ENCODE peak calls at places on chromosomes 4 and X, in ten cellular contexts. W is right lobe of liver, Y is psoas muscle, L is prostate gland, F is epithelial cell of esophagus, T is GM06990, D is brain microvascular endothelial cell, N is stomach, Z is mesendoderm, V is IMR-90. M is an unnamed sample.

GRCh38 chrX:56800801-56801200 is 71.8 kb downstream of the NBDY start:
- DNase-seq in Z (peak), N (no peak), T (no peak), V (no peak), L (no peak), D (no peak), F (no peak), W (no peak), Y (no peak), M (no peak)

GRCh38 chr4:61985426-61985825 is 785.3 kb downstream of the ADGRL3 start:
- DNase-seq in N (no peak), D (no peak), Y (no peak), Z (no peak), L (no peak), V (no peak), F (no peak), T (no peak), W (no peak), M (no peak)

GRCh38 chr4:159016527-159017137 is 86.2 kb upstream of the RAPGEF2 start:
- DNase-seq in V (peak), T (peak), Y (no peak), F (no peak), D (no peak), L (no peak), W (peak), Z (peak), N (no peak), M (no peak)

GRCh38 chrX:134526399-134526798 is 66.4 kb downstream of the HPRT1 start:
- DNase-seq in W (no peak), F (peak), T (no peak), D (no peak), N (no peak), V (peak), L (no peak), Y (no peak), Z (no peak), M (no peak)

GRCh38 chrX:69116077-69116476 is 49.2 kb downstream of the PJA1 start:
- DNase-seq in Z (peak), Y (no peak), T (no peak), L (peak), D (no peak), V (no peak), W (no peak), F (peak), N (no peak), M (peak)

GRCh38 chr4:186676531-186677158 is 47.0 kb downstream of the FAT1 start:
- DNase-seq in W (no peak), Z (peak), F (peak), V (peak), Y (no peak), T (no peak), N (no peak), D (peak), L (no peak), M (peak)

GRCh38 chr4:41935652-41936021 is 408 bp downstream of the TMEM33 start:
- DNase-seq in T (no peak), N (no peak), Z (no peak), W (no peak), V (peak), Y (no peak), L (no peak), D (no peak), F (peak), M (no peak)

GRCh38 chrX:151084454-151084853 is 91.9 kb upstream of the GPR50 start:
- DNase-seq in W (no peak), V (no peak), Z (no peak), N (no peak), T (no peak), F (no peak), L (no peak), D (no peak), Y (no peak), M (no peak)

GRCh38 chr4:55903577-55903976 is 45.2 kb upstream of the CEP135 start:
- DNase-seq in D (no peak), Y (no peak), W (no peak), Z (no peak), N (no peak), L (no peak), F (no peak), T (no peak), V (no peak), M (no peak)

GRCh38 chr4:15809473-15809872 is 31.3 kb downstream of the CD38 start:
- DNase-seq in T (no peak), N (no peak), W (no peak), Z (no peak), Y (no peak), V (no peak), D (no peak), F (no peak), L (no peak), M (no peak)

GRCh38 chr4:15809058-15809457 is 30.9 kb downstream of the CD38 start:
- DNase-seq in L (no peak), N (no peak), F (peak), W (no peak), V (no peak), D (no peak), T (peak), Y (no peak), Z (no peak), M (no peak)

GRCh38 chr4:15811703-15812325 is 33.7 kb downstream of the CD38 start:
- DNase-seq in N (no peak), L (peak), Y (no peak), T (no peak), D (no peak), F (peak), W (no peak), Z (peak), V (no peak), M (peak)

DNA sequence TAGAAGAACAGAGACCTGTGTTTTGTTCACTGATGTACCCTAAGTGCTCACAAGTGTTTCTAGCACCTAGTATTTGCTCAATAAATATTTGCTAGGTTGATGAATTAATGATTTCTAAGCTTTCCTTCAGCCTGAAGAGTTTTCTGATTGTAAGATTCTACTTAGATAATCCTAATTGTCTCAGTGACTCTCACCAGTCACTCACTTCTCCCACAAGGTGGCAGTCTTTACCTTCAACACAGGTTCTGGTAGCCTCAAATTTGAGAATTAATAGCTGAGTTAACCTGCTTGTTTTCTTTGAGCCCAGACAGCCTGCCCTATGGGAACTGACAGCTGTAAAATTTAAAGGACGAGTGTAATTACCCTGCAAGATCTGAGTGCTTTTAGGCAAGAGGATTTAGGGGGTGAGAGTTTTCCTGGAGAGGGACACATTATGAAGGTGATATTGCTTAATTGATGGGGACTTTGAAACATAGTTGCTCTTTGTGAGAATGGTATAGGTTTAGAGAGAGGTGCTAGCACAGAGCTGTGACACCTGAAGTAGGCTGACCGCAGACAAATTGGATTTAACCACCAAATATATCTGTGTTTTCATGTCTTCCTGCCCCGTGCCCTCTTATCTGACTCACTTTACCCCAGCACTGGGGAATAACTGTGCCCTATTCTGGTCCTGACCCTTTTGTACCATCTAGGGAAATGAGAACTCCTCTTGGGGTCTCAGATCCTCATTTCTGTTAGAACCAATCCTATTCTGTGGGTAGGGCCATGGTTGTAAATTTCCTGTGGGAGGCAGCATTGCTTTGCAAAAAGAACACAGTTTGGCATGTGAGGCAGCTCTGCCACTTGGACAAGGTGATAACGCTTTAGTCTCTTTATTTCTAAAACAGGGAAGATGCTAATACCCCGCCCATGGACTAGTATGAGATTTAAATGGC is 27.7 kb downstream of the CD38 start:
- DNase-seq in D (peak), L (peak), Y (no peak), V (peak), W (no peak), F (peak), T (no peak), Z (peak), N (peak), M (peak)
- H3K4me3 ChIP-seq in D (no peak), L (no peak), Y (peak), V (no peak), W (no peak), F (no peak), T (no peak), Z (no peak), N (no peak), M (no peak)

DNA sequence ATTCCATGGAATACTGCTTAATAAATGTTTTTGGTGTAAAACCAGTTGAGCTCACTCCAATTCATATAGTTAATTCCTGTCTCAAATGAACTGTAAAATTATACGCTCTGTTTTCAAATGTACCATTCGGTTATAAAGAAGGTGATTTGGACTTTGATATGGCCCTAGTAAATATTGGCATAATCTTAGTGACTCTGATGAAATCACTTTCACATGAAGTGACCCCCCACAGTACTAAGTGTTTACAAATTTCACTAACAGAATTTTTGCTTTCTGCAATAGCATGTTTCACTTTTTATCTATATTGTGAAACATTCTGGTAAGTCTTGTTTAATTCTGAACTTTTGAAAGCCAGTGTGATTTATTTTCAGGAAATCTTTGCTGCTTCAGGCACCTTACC is 10.9 kb downstream of the GC start:
- DNase-seq in F (no peak), N (no peak), L (no peak), T (no peak), W (no peak), D (no peak), Z (no peak), Y (no peak), V (no peak), M (no peak)
- H3K4me3 ChIP-seq in F (no peak), N (no peak), L (no peak), T (no peak), W (no peak), D (no peak), Z (no peak), Y (no peak), V (no peak), M (no peak)

GRCh38 chr4:75735525-75735924 is 11.1 kb downstream of the USO1 start:
- DNase-seq in T (no peak), N (no peak), L (no peak), V (no peak), W (no peak), Z (no peak), D (no peak), Y (no peak), F (no peak), M (no peak)
- H3K4me3 ChIP-seq in T (no peak), N (no peak), L (no peak), V (no peak), W (no peak), Z (no peak), D (no peak), Y (no peak), F (no peak), M (no peak)

DNA sequence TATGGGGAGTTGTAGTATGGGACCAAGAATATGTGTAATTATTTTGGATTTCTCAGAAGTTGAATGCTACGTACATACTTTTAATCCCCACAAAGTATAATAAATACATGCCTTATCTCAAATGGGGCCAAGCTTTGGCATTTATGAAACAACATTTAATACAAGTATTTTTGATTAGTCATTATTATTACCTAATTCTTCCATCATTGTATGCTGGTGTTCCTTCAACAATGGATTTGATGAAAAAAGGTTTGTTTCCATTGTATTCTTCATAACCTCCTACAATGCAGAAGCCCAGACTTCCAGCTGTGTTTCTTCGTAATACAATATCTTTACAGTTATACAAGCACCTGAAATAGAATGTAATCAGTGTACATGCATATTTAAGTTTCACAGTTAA is 83.8 kb downstream of the FIP1L1 start:
- DNase-seq in D (no peak), Y (no peak), N (no peak), Z (peak), T (no peak), W (no peak), V (peak), L (no peak), F (no peak), M (no peak)
- H3K4me3 ChIP-seq in D (no peak), Y (no peak), N (no peak), Z (no peak), T (no peak), W (no peak), V (no peak), L (no peak), F (no peak), M (no peak)

DNA sequence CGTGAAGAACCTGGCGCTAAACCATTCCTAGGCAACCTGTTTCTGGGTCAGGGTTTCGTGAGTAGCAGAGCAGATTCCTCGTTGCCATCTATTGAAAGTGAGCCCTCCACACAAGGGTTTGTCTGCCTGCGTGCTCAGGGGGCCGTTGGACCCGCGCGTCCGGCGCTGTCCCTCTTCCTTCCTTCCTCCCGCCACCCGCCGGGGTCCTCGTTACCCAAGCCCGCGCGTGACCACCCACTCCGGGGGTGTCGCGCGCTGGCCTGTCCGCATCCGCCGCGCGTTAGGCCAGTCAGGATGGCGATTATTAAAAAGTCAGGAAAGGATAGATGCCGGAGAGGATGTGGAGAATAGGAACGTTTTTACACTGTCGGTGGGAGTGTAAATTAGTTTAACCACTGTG is 66.8 kb downstream of the LINC00632 start:
- DNase-seq in Y (no peak), L (no peak), N (no peak), W (no peak), D (no peak), Z (no peak), F (no peak), V (no peak), T (no peak), M (no peak)
- H3K4me3 ChIP-seq in Y (no peak), L (no peak), N (no peak), W (no peak), D (no peak), Z (no peak), F (no peak), V (no peak), T (no peak), M (no peak)

GRCh38 chr4:188454573-188454972 is 315.3 kb downstream of the TRIML1 start:
- DNase-seq in Z (no peak), W (no peak), V (no peak), T (no peak), Y (no peak), L (no peak), D (no peak), F (no peak), N (no peak), M (no peak)

GRCh38 chr4:188452097-188452496 is 312.9 kb downstream of the TRIML1 start:
- DNase-seq in Y (no peak), D (no peak), F (no peak), Z (peak), N (no peak), T (no peak), L (no peak), W (no peak), V (no peak), M (no peak)

GRCh38 chr4:188455353-188455752 is 316.1 kb downstream of the TRIML1 start:
- DNase-seq in Y (no peak), T (no peak), N (no peak), L (no peak), D (peak), V (no peak), W (no peak), Z (peak), F (no peak), M (no peak)
- H3K4me3 ChIP-seq in Y (no peak), T (no peak), N (no peak), L (no peak), D (no peak), V (no peak), W (no peak), Z (peak), F (no peak), M (no peak)

DNA sequence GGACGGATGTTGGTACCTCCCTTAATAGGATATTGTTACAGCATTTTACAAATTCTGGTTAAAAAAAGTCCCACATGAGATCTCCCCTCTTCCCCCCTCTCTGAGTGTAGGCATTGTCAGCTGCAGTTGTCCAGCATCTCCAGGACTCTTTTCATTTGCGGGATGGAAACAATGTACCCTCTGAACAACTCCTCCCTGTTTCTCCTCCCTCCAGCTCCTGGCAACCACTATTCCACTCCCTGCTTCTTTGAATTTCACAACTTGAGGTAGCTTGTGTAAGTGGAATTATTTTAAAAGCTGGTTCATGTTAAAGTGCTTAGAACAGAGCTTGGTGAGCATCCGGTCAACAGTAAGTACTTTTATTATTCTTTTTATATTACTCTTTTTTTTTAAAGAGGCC is 69.8 kb downstream of the TBL1X start:
- DNase-seq in Z (no peak), W (no peak), Y (no peak), T (no peak), V (peak), L (no peak), F (no peak), N (no peak), D (no peak), M (no peak)
- H3K4me3 ChIP-seq in Z (no peak), W (no peak), Y (no peak), T (no peak), V (no peak), L (no peak), F (no peak), N (no peak), D (no peak), M (no peak)

GRCh38 chrX:115892056-115892708 is 278.4 kb upstream of the AGTR2 start:
- DNase-seq in F (peak), N (no peak), V (no peak), L (no peak), Z (no peak), Y (peak), W (peak), T (no peak), D (no peak), M (no peak)

GRCh38 chrX:115895678-115896329 is 274.7 kb upstream of the AGTR2 start:
- DNase-seq in Z (no peak), W (no peak), F (no peak), Y (peak), D (no peak), N (no peak), T (no peak), V (no peak), L (no peak), M (no peak)

GRCh38 chrX:115894087-115894486 is 276.5 kb upstream of the AGTR2 start:
- DNase-seq in D (peak), F (peak), W (no peak), Z (peak), L (no peak), V (peak), N (no peak), Y (peak), T (no peak), M (peak)

GRCh38 chrX:115896362-115896761 is 274.2 kb upstream of the AGTR2 start:
- DNase-seq in D (no peak), F (no peak), W (no peak), Z (no peak), Y (peak), N (no peak), V (no peak), L (no peak), T (no peak), M (no peak)

DNA sequence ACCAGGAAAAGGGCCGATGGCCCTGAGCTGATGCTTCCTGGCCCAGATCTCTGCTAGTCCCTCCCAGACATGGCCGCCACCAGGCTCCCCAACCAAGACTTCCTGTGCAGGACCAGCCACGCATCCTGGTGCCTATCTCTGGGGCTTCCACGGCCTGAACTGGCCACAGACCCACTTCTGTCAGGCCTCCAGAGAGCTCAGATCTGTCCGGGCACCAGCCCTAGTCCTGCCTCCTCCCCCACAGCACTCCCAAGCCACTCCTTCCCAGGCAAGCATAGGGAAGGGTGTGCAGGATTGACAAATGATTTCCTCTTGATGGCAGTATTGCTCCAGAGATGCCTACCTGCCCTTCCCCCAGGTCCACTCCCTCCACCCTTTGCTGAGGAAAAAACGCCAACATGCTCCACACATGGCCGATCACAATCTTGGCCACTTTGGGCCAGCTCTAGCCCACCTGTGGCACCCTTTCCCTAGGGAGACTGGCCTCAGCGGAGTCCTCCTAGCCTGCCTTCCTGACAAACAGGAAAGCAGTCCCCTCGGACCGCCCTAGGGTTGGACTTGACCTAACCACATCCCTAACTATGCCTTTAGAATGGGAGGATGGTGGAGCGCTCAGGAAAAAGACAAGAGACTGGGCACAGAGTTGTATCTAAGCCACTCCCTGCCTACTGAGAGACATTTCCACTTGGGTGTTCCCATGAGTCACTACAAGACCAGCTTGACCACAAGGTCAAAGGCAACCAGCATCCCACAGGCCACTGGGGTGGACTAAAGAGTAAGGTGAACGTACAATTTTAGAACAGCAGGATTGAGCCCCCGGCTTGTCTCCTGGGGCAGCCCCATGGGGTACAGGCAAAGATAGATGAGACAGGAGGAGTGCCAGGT is 277.5 kb upstream of the AGTR2 start:
- DNase-seq in F (peak), V (peak), T (peak), Y (peak), Z (peak), N (peak), D (peak), W (peak), L (no peak), M (peak)
- H3K4me3 ChIP-seq in F (no peak), V (peak), T (peak), Y (peak), Z (no peak), N (peak), D (no peak), W (peak), L (no peak), M (peak)